ENCODE peak calls at places on chromosomes 12 and 14, in nine cellular contexts. S is tibial artery; E is naive thymus-derived CD4-positive, alpha-beta T cell; X is T47D; W is HEK293T; B is KBM-7; Y is GM06990; D is AG04449; L is T-helper 2 cell. H is an unnamed sample.

GRCh38 chr14:89479802-89480201 is 62.8 kb upstream of the FOXN3 start:
- DNase-seq in S (no peak), E (no peak), X (no peak), W (no peak), B (no peak), Y (no peak), D (no peak), L (no peak), H (no peak)

GRCh38 chr12:26239508-26240328 is 44.3 kb downstream of the SSPN start:
- DNase-seq in S (peak), E (no peak), X (no peak), W (no peak), B (peak), Y (no peak), D (peak), L (no peak), H (peak)

GRCh38 chr14:76918751-76919421 is 92.7 kb downstream of the LRRC74A start:
- DNase-seq in S (peak), E (no peak), X (peak), W (peak), B (peak), Y (no peak), D (peak), L (no peak), H (peak)

GRCh38 chr12:15757553-15758255 is 31.5 kb downstream of the EPS8 start:
- DNase-seq in S (no peak), E (no peak), X (no peak), W (no peak), B (peak), Y (no peak), D (peak), L (no peak), H (no peak)

GRCh38 chr14:68589447-68590232 is 203.2 kb downstream of the ZFP36L1 start:
- DNase-seq in S (peak), E (no peak), X (no peak), W (no peak), B (no peak), Y (no peak), D (peak), L (no peak), H (peak)

GRCh38 chr12:7503686-7504085 is at the start of gene CD163:
- DNase-seq in S (no peak), E (no peak), X (no peak), W (no peak), B (peak), Y (no peak), D (no peak), L (no peak), H (no peak)

GRCh38 chr12:104692335-104693218 is 235.8 kb downstream of the CHST11 start:
- DNase-seq in S (peak), E (no peak), X (no peak), W (no peak), B (no peak), Y (no peak), D (no peak), L (no peak), H (no peak)

GRCh38 chr12:31518680-31519227 is 72.2 kb downstream of the DENND5B start:
- DNase-seq in S (peak), E (no peak), X (no peak), W (no peak), B (no peak), Y (no peak), D (peak), L (no peak), H (peak)

GRCh38 chr14:75274899-75275569 is 3.6 kb upstream of the FOS start:
- DNase-seq in S (peak), E (peak), X (no peak), W (no peak), B (peak), Y (peak), D (no peak), L (peak), H (no peak)

GRCh38 chr14:67166450-67166853 is 22.8 kb upstream of the GARIN2 start:
- DNase-seq in S (no peak), E (no peak), X (no peak), W (peak), B (peak), Y (no peak), D (no peak), L (no peak), H (peak)

GRCh38 chr12:56683-57346 is 9.8 kb upstream of the IQSEC3 start:
- DNase-seq in S (no peak), E (no peak), X (no peak), W (no peak), B (peak), Y (no peak), D (no peak), L (no peak), H (no peak)

GRCh38 chr12:110766311-110767154 is 23.8 kb upstream of the PPP1CC start:
- DNase-seq in S (no peak), E (no peak), X (no peak), W (no peak), B (no peak), Y (no peak), D (no peak), L (no peak), H (no peak)

GRCh38 chr14:24607081-24607480 is 2.4 kb downstream of the GZMH start:
- DNase-seq in S (no peak), E (no peak), X (no peak), W (no peak), B (no peak), Y (no peak), D (no peak), L (no peak), H (no peak)

GRCh38 chr12:121036810-121037326 is 2.2 kb downstream of the OASL start:
- DNase-seq in S (no peak), E (no peak), X (no peak), W (no peak), B (no peak), Y (no peak), D (peak), L (no peak), H (no peak)

GRCh38 chr14:77647853-77648252 is 31.4 kb upstream of the SPTLC2 start:
- DNase-seq in S (no peak), E (no peak), X (no peak), W (no peak), B (no peak), Y (no peak), D (no peak), L (no peak), H (no peak)

GRCh38 chr12:108254030-108254429 is 85.1 kb downstream of the CMKLR1 start:
- DNase-seq in S (no peak), E (no peak), X (no peak), W (no peak), B (no peak), Y (no peak), D (no peak), L (no peak), H (no peak)

GRCh38 chr12:92224685-92225331 is 79.2 kb upstream of the BTG1 start:
- DNase-seq in S (no peak), E (no peak), X (no peak), W (no peak), B (no peak), Y (no peak), D (no peak), L (no peak), H (no peak)

GRCh38 chr12:119231774-119232173 is 53.0 kb downstream of the HSPB8 start:
- DNase-seq in S (no peak), E (no peak), X (no peak), W (no peak), B (no peak), Y (no peak), D (no peak), L (no peak), H (no peak)

GRCh38 chr14:103890052-103890371 is 38.2 kb upstream of the TDRD9 start:
- DNase-seq in S (no peak), E (no peak), X (no peak), W (no peak), B (no peak), Y (no peak), D (no peak), L (no peak), H (no peak)

GRCh38 chr12:49059385-49060232 is 985 bp downstream of the KMT2D start:
- DNase-seq in S (no peak), E (no peak), X (peak), W (peak), B (peak), Y (peak), D (no peak), L (no peak), H (no peak)

GRCh38 chr14:106845286-106846087 is 1319.1 kb downstream of the TMEM121 start:
- DNase-seq in S (no peak), E (peak), X (peak), W (no peak), B (peak), Y (peak), D (no peak), L (peak), H (peak)

GRCh38 chr12:49583361-49584094 is 15.6 kb upstream of the MCRS1 start:
- DNase-seq in S (no peak), E (no peak), X (no peak), W (no peak), B (no peak), Y (no peak), D (no peak), L (no peak), H (no peak)

GRCh38 chr12:121893901-121894540 is 5.4 kb downstream of the PSMD9 start:
- DNase-seq in S (no peak), E (no peak), X (peak), W (no peak), B (no peak), Y (no peak), D (no peak), L (no peak), H (no peak)

GRCh38 chr12:47159348-47159747 is 79.6 kb upstream of the AMIGO2 start:
- DNase-seq in S (no peak), E (no peak), X (no peak), W (no peak), B (no peak), Y (no peak), D (no peak), L (no peak), H (no peak)

GRCh38 chr12:109926488-109927210 is 26.6 kb downstream of the TCHP start:
- DNase-seq in S (peak), E (no peak), X (no peak), W (no peak), B (no peak), Y (no peak), D (no peak), L (no peak), H (no peak)

GRCh38 chr12:18446245-18446644 is 184.9 kb downstream of the PIK3C2G start:
- DNase-seq in S (no peak), E (no peak), X (no peak), W (no peak), B (no peak), Y (no peak), D (no peak), L (no peak), H (no peak)

GRCh38 chr12:110917467-110917866 is 2.9 kb downstream of the MYL2 start:
- DNase-seq in S (no peak), E (no peak), X (no peak), W (no peak), B (no peak), Y (no peak), D (no peak), L (no peak), H (no peak)

H was measured in ovary.